ENCODE peak calls at places on chromosomes 2 and 18, in seven cellular contexts. F, W, R, O, M, I and A are unnamed samples.

GRCh38 chr2:56299166-56299806 is 115.5 kb downstream of the CCDC85A start:
- DNase-seq in W (no peak), M (no peak), O (no peak), F (no peak), R (no peak), I (no peak), A (no peak)

GRCh38 chr2:241315183-241315878 is at the start of gene HDLBP:
- DNase-seq in F (peak), I (peak), O (peak), R (peak), M (peak), W (peak), A (peak)

GRCh38 chr2:16196687-16197503 is 256.5 kb downstream of the MYCN start:
- DNase-seq in I (no peak), O (no peak), W (no peak), R (no peak), M (no peak), F (no peak), A (no peak)

GRCh38 chr18:79910563-79910962 is 40.9 kb downstream of the SLC66A2 start:
- DNase-seq in W (no peak), I (no peak), O (no peak), R (no peak), F (no peak), M (no peak), A (no peak)

GRCh38 chr18:23300211-23300887 is 152.7 kb upstream of the RIOK3 start:
- DNase-seq in W (no peak), M (no peak), R (no peak), I (no peak), F (no peak), O (no peak), A (no peak)

GRCh38 chr2:138275881-138276280 is 225.7 kb upstream of the SPOPL start:
- DNase-seq in O (no peak), W (no peak), R (no peak), F (no peak), I (no peak), M (no peak), A (no peak)

GRCh38 chr2:227816507-227817274 is 3.0 kb downstream of the CCL20 start:
- DNase-seq in F (no peak), O (no peak), M (no peak), R (no peak), W (no peak), I (no peak), A (no peak)

GRCh38 chr2:10171006-10171800 is 48.7 kb downstream of the RRM2 start:
- DNase-seq in O (no peak), R (no peak), F (no peak), W (no peak), I (no peak), M (peak), A (no peak)

GRCh38 chr2:53018830-53019425 is 748.7 kb upstream of the CHAC2 start:
- DNase-seq in R (no peak), W (no peak), M (no peak), F (no peak), I (no peak), O (no peak), A (no peak)

GRCh38 chr2:230324503-230324902 is 2.5 kb upstream of the SP140L start:
- DNase-seq in M (no peak), R (no peak), W (no peak), F (no peak), I (no peak), O (no peak), A (no peak)

GRCh38 chr2:230325316-230326243 is 1.4 kb upstream of the SP140L start:
- DNase-seq in W (no peak), O (no peak), I (no peak), R (no peak), F (no peak), M (peak), A (no peak)

GRCh38 chr2:230322561-230323384 is 4.2 kb upstream of the SP140L start:
- DNase-seq in W (no peak), F (no peak), R (no peak), O (no peak), M (peak), I (no peak), A (no peak)

GRCh38 chr2:230321031-230321430 is 6.0 kb upstream of the SP140L start:
- DNase-seq in R (no peak), O (no peak), I (no peak), F (no peak), W (no peak), M (peak), A (no peak)

GRCh38 chr2:230323385-230324106 is 3.4 kb upstream of the SP140L start:
- DNase-seq in R (no peak), W (no peak), M (peak), I (no peak), F (no peak), O (no peak), A (no peak)
- TF ChIP-seq POLR2A in R (no peak), W (no peak), M (no peak), I (no peak), F (no peak), O (no peak), A (no peak)

DNA sequence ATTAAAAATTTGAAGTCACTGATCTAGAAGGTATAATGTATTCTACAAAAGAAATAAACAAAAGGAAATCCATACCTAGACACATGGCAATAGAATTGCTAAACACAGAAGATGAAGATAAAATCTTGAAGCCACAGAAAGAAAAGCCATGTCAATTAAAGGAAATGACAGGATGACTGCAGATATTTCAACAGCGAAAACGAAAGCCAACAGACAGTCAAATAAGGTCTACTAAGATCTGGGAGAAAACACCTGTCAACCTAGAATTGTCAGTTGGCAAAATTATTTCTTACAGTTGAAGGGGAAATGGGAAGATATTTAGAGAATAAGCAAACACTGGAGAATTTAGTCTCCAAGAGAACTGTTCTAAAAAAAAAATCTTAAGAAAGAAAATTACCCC is 39.2 kb downstream of the NETO1 start:
- DNase-seq in W (no peak), F (no peak), R (no peak), M (no peak), I (no peak), O (no peak), A (no peak)
- TF ChIP-seq POLR2AphosphoS5 in W (no peak), F (no peak), R (no peak), M (no peak), I (no peak), O (no peak), A (no peak)

GRCh38 chr18:74528478-74528877 is 5.8 kb upstream of the CNDP1 start:
- DNase-seq in F (no peak), M (no peak), O (no peak), W (no peak), R (no peak), I (no peak), A (no peak)

GRCh38 chr18:74526478-74526877 is 7.8 kb upstream of the CNDP1 start:
- DNase-seq in I (no peak), O (no peak), F (peak), M (no peak), R (no peak), W (no peak), A (no peak)

GRCh38 chr18:74522635-74523548 is 11.4 kb upstream of the CNDP1 start:
- DNase-seq in F (peak), W (no peak), R (no peak), M (peak), I (no peak), O (peak), A (no peak)

GRCh38 chr18:74524097-74524496 is 10.2 kb upstream of the CNDP1 start:
- DNase-seq in I (no peak), W (peak), F (peak), M (peak), O (peak), R (no peak), A (no peak)

DNA sequence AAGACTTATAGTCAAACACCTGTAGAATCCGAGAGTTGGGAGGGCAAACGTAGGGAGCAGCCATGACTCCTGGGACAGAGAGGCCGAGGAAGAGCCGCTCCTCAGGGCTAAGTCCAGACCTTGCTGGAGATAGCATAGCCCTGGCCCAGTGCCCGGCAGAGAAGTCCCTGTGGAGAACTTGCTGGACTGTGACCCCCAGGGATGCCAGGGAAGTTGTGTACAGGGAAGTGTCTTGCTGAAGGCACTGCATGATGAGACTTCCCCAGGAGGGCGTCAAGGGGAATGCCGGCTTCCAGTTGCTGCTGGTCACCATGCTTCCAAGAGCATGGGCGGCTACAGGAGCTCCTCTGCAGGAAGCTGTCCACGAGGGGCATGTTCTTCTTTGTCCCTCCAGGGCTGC is 8.6 kb upstream of the CNDP1 start:
- DNase-seq in O (peak), M (peak), R (no peak), W (peak), I (no peak), F (peak), A (no peak)
- TF ChIP-seq POLR2A in O (no peak), M (no peak), R (no peak), W (peak), I (no peak), F (no peak), A (no peak)

DNA sequence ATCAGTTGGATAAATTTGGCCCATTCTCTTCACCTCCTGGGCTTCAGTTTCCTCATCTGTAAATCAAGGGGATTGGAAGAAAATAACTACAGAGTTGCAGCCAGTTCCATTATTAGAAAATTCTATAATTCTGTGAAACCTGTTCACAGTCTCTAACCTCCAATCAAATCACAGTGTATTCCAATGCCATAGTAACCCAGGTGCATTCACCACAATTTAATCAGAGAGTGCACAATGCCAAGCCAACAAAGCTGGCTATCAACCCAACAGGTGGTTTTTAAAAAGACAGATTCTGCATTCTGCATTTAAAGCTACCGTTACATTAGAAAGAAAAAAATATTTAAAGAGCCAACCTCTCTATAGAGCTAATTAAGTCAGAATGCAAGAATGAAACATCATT is 308.6 kb downstream of the RNF144A start:
- DNase-seq in F (no peak), R (no peak), M (no peak), W (no peak), I (no peak), O (no peak), A (no peak)
- TF ChIP-seq POLR2AphosphoS5 in F (no peak), R (no peak), M (no peak), W (no peak), I (no peak), O (no peak), A (no peak)

DNA sequence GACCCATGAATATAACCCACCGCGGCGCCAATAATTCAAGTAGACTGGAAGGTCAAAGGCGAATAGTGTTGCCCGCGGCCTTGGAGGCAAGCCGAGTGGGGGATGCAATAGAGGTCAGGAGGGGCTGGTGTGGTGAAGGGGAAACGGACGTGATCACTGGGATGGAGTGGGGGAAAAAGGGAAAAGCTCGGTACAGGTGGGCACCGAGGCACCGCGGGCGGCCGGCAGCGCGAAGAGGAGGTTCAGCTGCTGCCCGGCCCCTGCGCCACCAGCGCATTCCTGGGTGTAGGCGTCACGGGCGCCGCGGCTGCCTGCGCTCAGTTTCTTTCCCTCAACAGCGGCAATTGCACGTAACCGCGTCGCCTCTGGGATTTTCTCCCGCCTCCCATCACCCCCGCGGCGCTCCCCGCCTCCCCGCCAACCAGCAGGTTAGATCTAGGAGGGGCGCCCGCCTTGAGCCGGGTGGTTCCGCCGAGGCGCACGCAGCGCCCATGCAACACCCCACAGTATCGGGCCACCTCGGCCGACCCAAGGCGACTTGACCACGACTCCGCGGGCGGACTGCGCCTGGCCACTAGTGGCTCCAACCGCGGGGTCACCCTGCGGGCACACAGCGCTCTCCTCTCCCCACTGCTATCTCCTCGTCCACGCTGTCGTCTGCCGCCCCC is 1.5 kb downstream of the RND3 start:
- DNase-seq in O (peak), W (peak), R (peak), M (peak), F (peak), I (no peak), A (peak)
- TF ChIP-seq POLR2A in O (peak), W (peak), R (no peak), M (no peak), F (peak), I (no peak), A (no peak)

DNA sequence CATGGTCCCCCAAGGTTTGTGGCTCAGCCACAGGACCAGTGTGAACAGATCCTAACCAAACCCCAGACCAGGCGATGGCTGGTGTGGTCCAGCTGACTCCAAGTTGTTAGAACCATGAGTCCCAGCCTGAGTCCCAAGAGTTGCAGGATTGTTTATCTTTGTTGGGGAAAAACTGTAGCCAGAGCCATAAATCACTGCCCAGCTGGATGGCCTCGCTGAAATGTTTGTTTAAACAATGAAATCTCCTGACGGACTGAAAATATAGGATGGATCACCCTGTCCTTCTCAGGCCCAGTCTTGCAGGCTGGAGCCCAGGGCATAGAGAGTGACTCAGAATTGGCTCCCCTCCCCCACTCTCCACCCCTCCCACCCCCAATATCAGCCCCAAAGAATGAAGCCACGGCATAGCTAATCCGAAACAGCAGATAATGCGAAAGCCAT is 36.4 kb downstream of the PKDCC start:
- DNase-seq in O (peak), M (peak), W (no peak), I (no peak), R (no peak), F (no peak), A (no peak)
- TF ChIP-seq POLR2AphosphoS5 in O (peak), M (no peak), W (peak), I (no peak), R (no peak), F (peak), A (no peak)

DNA sequence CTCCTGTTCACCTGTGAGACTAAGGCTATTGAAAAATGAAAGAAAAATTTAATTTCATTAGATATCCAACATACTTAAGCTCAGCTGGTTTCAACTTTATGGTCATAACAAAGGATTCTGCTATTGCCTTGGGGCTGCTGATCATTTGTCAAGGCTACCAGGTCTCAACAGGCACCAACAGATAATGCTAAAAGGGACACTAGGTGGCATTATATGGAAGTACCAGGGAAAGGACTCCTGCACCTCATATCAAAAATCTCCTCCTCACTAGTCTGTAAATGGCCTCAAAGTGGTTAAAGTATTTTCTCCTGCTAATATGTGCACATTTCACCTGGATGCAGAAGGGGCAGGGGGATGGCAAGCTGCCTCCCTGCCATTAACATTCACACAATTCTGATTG is 167.9 kb upstream of the REG3A start:
- DNase-seq in M (no peak), W (no peak), I (no peak), O (no peak), F (no peak), R (no peak), A (no peak)
- TF ChIP-seq POLR2A in M (no peak), W (no peak), I (no peak), O (no peak), F (no peak), R (no peak), A (no peak)